ENCODE peak calls at places on chromosomes 6 and 20, in eight cellular contexts. V is NCI-H1694; O is endodermal cell; D is activated T-cell treated with anti-CD3 and anti-CD28 coated beads, Interleukin-2, amount 50 U/mL, for 48 hours; N is cerebellar cortex; X is NCI-H1436; T is psoas muscle; G is stimulated activated CD4-positive, alpha-beta T cell treated with anti-CD3 and anti-CD28 coated beads, Interleukin-4, amount 100 ng/mL, for 1 hour. U is an unnamed sample.

GRCh38 chr6:4313044-4313686 is 177.8 kb upstream of the ECI2 start:
- DNase-seq in N (no peak), D (no peak), V (no peak), O (peak; percentile 62), T (peak; percentile 35), G (no peak), X (no peak), U (no peak)

GRCh38 chr6:42690151-42690702 is 32.2 kb downstream of the PRPH2 start:
- DNase-seq in V (no peak), N (no peak), D (no peak), T (no peak), X (no peak), O (no peak), G (no peak), U (no peak)

GRCh38 chr6:89079611-89080213 is 839 bp upstream of the PNRC1 start:
- DNase-seq in X (peak; percentile 26), T (peak; percentile 45), O (peak; percentile 62), D (peak; percentile 45), N (peak; percentile 81), V (no peak), G (peak; percentile 38), U (peak; percentile 94)

GRCh38 chr6:36772401-36772800 is 66.8 kb downstream of the CPNE5 start:
- DNase-seq in N (no peak), T (no peak), G (no peak), X (no peak), O (no peak), V (no peak), D (no peak), U (no peak)

GRCh38 chr6:132763269-132763668 is 5.6 kb upstream of the VNN2 start:
- DNase-seq in G (peak; percentile 10), X (no peak), O (peak; percentile 45), T (no peak), D (peak; percentile 43), N (no peak), V (no peak), U (peak; percentile 84)

GRCh38 chr20:23205221-23205620 is 119.1 kb upstream of the CD93 start:
- DNase-seq in G (no peak), N (no peak), D (no peak), V (no peak), X (no peak), T (no peak), O (peak; percentile 69), U (no peak)

GRCh38 chr6:118784641-118785164 is 109.2 kb upstream of the ASF1A start:
- DNase-seq in X (no peak), N (peak; percentile 39), D (no peak), V (no peak), G (no peak), T (no peak), O (no peak), U (no peak)

GRCh38 chr6:44078795-44079671 is 48.2 kb downstream of the MRPL14 start:
- DNase-seq in N (peak; percentile 84), T (peak; percentile 47), V (no peak), O (peak; percentile 94), G (peak; percentile 57), X (no peak), D (peak; percentile 84), U (peak; percentile 76)

GRCh38 chr6:89084954-89085353 is 4.4 kb downstream of the PNRC1 start:
- DNase-seq in V (no peak), D (no peak), N (no peak), O (peak; percentile 69), T (no peak), X (no peak), G (no peak), U (no peak)